ENCODE peak calls at places on chromosomes 1 and 21, in five cellular contexts. O is cardiac muscle cell, Q is suprapubic skin, T is spleen, Y is PC-9. N is an unnamed sample. For H3K4me1 and H3K36me3, the result is how much of the 10 kb centered on the place peaks cover.

GRCh38 chr1:25503551-25504426 is 39.6 kb upstream of the LDLRAP1 start:
- DNase-seq in O (peak), Q (no peak), T (peak), Y (peak), N (peak)

GRCh38 chr21:41121785-41122415 is 46.1 kb upstream of the BACE2 start:
- DNase-seq in O (peak), Q (no peak), T (no peak), Y (peak), N (peak)

GRCh38 chr1:60262701-60263100 is 189.1 kb upstream of the C1orf87 start:
- DNase-seq in O (no peak), Q (no peak), T (no peak), Y (no peak), N (no peak)

GRCh38 chr1:36706416-36706815 is 223.7 kb upstream of the CSF3R start:
- DNase-seq in O (no peak), Q (no peak), T (no peak), Y (no peak), N (no peak)

GRCh38 chr1:37134599-37134998 is 100.3 kb upstream of the GRIK3 start:
- DNase-seq in O (no peak), Q (no peak), T (no peak), Y (no peak), N (no peak)

GRCh38 chr1:5509664-5510452 is 482.4 kb downstream of the NPHP4 start:
- DNase-seq in O (peak), Q (peak), T (peak), Y (peak), N (peak)

GRCh38 chr1:64822621-64823020 is 77.7 kb downstream of the RAVER2 start:
- DNase-seq in O (no peak), Q (no peak), T (no peak), Y (no peak), N (no peak)

GRCh38 chr1:228042508-228042907 is 35.7 kb downstream of the WNT3A start:
- DNase-seq in O (no peak), Q (no peak), T (no peak), Y (no peak), N (no peak)

GRCh38 chr1:27645071-27645415 is 10.1 kb upstream of the FGR start:
- DNase-seq in O (no peak), Q (no peak), T (no peak), Y (no peak), N (no peak)

GRCh38 chr1:65264197-65264929 is 45.0 kb upstream of the DNAJC6 start:
- DNase-seq in O (peak), Q (no peak), T (no peak), Y (no peak), N (peak)

GRCh38 chr21:46095106-46095719 is 2.7 kb upstream of the COL6A2 start:
- DNase-seq in O (no peak), Q (no peak), T (no peak), Y (no peak), N (no peak)

DNA sequence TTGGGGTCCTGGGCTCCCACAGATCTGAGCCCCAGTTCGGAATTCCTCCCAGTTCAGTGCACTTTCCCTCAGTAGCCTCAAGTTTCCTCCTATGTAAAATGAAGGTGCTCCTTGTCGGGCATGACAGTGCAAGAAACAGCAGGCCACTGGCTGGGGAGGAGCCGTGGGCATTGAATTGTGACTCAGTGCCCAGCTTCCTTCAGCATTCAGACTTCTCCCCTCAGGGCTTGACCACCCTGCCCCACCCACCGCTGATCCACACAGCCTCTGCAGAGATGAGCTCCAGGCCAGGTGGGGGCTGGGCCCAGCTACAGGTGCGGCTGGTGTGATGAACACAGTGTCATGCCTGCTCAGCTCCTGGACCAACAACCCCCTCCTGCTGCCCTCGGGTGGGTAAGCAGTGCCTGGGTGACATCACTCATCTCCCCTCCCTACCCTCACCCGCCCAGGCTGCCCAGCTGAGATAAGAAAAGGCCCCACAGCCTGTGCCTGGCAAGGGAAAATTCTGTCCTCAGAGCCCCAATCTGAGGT is 4.9 kb downstream of the MOB3C start:
- DNase-seq in O (no peak), Q (no peak), T (no peak), Y (peak), N (no peak)
- H3K4me1 ChIP-seq in O (under half), Q (half or more), T (under half), Y (half or more), N (under half)

DNA sequence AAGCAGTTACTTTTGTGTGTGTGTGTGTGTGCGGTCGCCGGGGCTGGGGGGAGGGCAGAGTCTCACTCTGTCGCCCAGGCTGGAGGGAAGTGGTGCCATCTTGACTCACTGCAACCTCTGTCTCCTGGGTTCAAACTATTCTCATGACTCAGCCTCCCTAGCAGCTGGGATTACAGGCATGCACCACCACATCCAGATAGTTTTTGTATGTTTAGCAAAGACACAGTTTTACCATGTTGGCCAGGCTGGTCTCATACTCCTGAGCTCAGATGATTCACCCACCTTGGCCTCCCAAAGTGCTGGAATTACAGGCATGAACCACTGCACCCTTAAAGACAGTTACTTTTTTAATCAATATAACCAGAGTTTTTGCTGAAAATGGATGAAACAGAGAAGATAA is 207.0 kb downstream of the PTPRC start:
- DNase-seq in O (no peak), Q (no peak), T (no peak), Y (no peak), N (no peak)
- H3K36me3 ChIP-seq in O (under half), Q (under half), T (under half), Y (under half), N (under half)

DNA sequence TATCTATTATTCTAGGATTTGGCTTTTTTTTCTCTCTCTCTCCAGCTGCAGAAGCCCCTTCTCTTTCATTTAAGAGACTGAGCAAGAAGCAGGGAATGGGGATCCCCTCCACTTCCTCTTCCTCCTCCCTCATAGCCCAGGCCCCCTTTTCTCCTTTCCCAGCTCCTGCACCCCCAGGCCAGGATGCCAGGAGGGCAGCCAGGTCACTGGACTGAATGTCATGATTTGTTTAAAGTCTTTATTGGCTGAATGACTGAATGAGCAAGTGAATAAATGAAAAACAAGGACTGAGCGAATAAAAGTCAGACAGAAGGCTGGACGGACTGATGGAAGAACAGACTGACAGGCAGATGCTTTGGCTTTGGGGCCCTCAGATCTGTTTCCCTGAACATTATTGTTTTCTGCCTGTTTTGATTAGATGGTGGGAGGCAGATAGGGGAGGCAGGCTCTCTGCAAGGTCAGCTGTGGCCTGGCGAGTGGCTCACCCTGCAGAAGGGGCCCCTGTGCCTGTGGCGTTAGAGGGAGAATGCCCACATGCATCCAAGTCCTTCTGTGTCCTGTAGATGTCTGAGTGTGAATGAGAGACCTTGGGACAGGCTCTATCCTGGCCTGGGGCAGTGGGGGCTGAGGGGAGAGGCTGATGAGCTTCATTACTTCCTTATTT is 20.3 kb upstream of the ADGRB2 start:
- DNase-seq in O (no peak), Q (no peak), T (peak), Y (no peak), N (no peak)
- H3K4me1 ChIP-seq in O (under half), Q (under half), T (under half), Y (under half), N (under half)

GRCh38 chr1:224317383-224318045 is 12.5 kb downstream of the NVL start:
- DNase-seq in O (no peak), Q (no peak), T (no peak), Y (no peak), N (no peak)

GRCh38 chr1:224308064-224308463 is 21.9 kb downstream of the NVL start:
- DNase-seq in O (no peak), Q (no peak), T (no peak), Y (no peak), N (no peak)

GRCh38 chr1:224312025-224312424 is 17.9 kb downstream of the NVL start:
- DNase-seq in O (no peak), Q (no peak), T (no peak), Y (no peak), N (no peak)
- H3K36me3 ChIP-seq in O (under half), Q (half or more), T (under half), Y (under half), N (under half)